ENCODE peak calls at places on chromosome 20, in seven cellular contexts. One of them, this sample, is unnamed.

GRCh38 chr20:58014628-58015315 is 213.7 kb downstream of the ANKRD60 start:
- DNase-seq in uterus: no peak
- DNase-seq in GM06990: no peak
- DNase-seq in fibroblast of mammary gland: no peak
- DNase-seq in sigmoid colon: no peak
- DNase-seq in fibroblast of the aortic adventitia: no peak
- DNase-seq in pancreas: no peak
- DNase-seq in this sample: no peak

GRCh38 chr20:51554538-51555165 is 12.1 kb upstream of the NFATC2 start:
- DNase-seq in GM06990: no peak
- DNase-seq in pancreas: no peak
- DNase-seq in fibroblast of mammary gland: peak
- DNase-seq in sigmoid colon: no peak
- DNase-seq in fibroblast of the aortic adventitia: peak
- DNase-seq in uterus: no peak
- DNase-seq in this sample: peak

GRCh38 chr20:62792940-62793756 is 3.1 kb upstream of the MRGBP start:
- DNase-seq in GM06990: no peak
- DNase-seq in sigmoid colon: no peak
- DNase-seq in uterus: no peak
- DNase-seq in fibroblast of the aortic adventitia: no peak
- DNase-seq in fibroblast of mammary gland: no peak
- DNase-seq in pancreas: peak
- DNase-seq in this sample: no peak

GRCh38 chr20:59217162-59217561 is 53.5 kb downstream of the ZNF831 start:
- DNase-seq in uterus: no peak
- DNase-seq in pancreas: no peak
- DNase-seq in fibroblast of mammary gland: no peak
- DNase-seq in sigmoid colon: no peak
- DNase-seq in GM06990: no peak
- DNase-seq in fibroblast of the aortic adventitia: no peak
- DNase-seq in this sample: peak

GRCh38 chr20:63699466-63700198 is 3.2 kb downstream of the TNFRSF6B start:
- DNase-seq in fibroblast of mammary gland: no peak
- DNase-seq in pancreas: no peak
- DNase-seq in GM06990: no peak
- DNase-seq in sigmoid colon: peak
- DNase-seq in uterus: peak
- DNase-seq in fibroblast of the aortic adventitia: no peak
- DNase-seq in this sample: no peak

GRCh38 chr20:41592516-41593192 is 25.5 kb downstream of the CHD6 start:
- DNase-seq in GM06990: no peak
- DNase-seq in sigmoid colon: no peak
- DNase-seq in fibroblast of mammary gland: no peak
- DNase-seq in uterus: no peak
- DNase-seq in fibroblast of the aortic adventitia: no peak
- DNase-seq in pancreas: no peak
- DNase-seq in this sample: no peak

GRCh38 chr20:51386586-51386985 is 155.9 kb downstream of the NFATC2 start:
- DNase-seq in pancreas: no peak
- DNase-seq in GM06990: no peak
- DNase-seq in fibroblast of mammary gland: no peak
- DNase-seq in uterus: no peak
- DNase-seq in sigmoid colon: peak
- DNase-seq in fibroblast of the aortic adventitia: no peak
- DNase-seq in this sample: no peak

GRCh38 chr20:17611540-17612286 is 41.8 kb downstream of the DSTN start:
- DNase-seq in uterus: no peak
- DNase-seq in fibroblast of the aortic adventitia: peak
- DNase-seq in pancreas: peak
- DNase-seq in GM06990: no peak
- DNase-seq in fibroblast of mammary gland: peak
- DNase-seq in sigmoid colon: peak
- DNase-seq in this sample: peak

GRCh38 chr20:23282546-23282945 is 68.0 kb upstream of the NXT1 start:
- DNase-seq in GM06990: no peak
- DNase-seq in fibroblast of the aortic adventitia: no peak
- DNase-seq in pancreas: no peak
- DNase-seq in fibroblast of mammary gland: no peak
- DNase-seq in uterus: no peak
- DNase-seq in sigmoid colon: no peak
- DNase-seq in this sample: no peak

GRCh38 chr20:23659989-23660837 is 22.5 kb upstream of the CST3 start:
- DNase-seq in fibroblast of mammary gland: peak
- DNase-seq in fibroblast of the aortic adventitia: peak
- DNase-seq in pancreas: no peak
- DNase-seq in sigmoid colon: peak
- DNase-seq in uterus: no peak
- DNase-seq in GM06990: no peak
- DNase-seq in this sample: peak

GRCh38 chr20:46715292-46715756 is 5.9 kb downstream of the SLC2A10 start:
- DNase-seq in fibroblast of the aortic adventitia: peak
- DNase-seq in fibroblast of mammary gland: peak
- DNase-seq in GM06990: no peak
- DNase-seq in pancreas: no peak
- DNase-seq in uterus: peak
- DNase-seq in sigmoid colon: peak
- DNase-seq in this sample: peak

GRCh38 chr20:46268662-46269061 is 39.6 kb downstream of the CDH22 start:
- DNase-seq in sigmoid colon: no peak
- DNase-seq in GM06990: no peak
- DNase-seq in fibroblast of the aortic adventitia: no peak
- DNase-seq in pancreas: no peak
- DNase-seq in uterus: no peak
- DNase-seq in fibroblast of mammary gland: no peak
- DNase-seq in this sample: no peak

GRCh38 chr20:10982692-10983091 is 308.9 kb upstream of the JAG1 start:
- DNase-seq in fibroblast of the aortic adventitia: peak
- DNase-seq in GM06990: no peak
- DNase-seq in pancreas: no peak
- DNase-seq in sigmoid colon: peak
- DNase-seq in uterus: peak
- DNase-seq in fibroblast of mammary gland: peak
- DNase-seq in this sample: peak

GRCh38 chr20:11275740-11276139 is 601.9 kb upstream of the JAG1 start:
- DNase-seq in sigmoid colon: no peak
- DNase-seq in uterus: no peak
- DNase-seq in fibroblast of the aortic adventitia: no peak
- DNase-seq in pancreas: no peak
- DNase-seq in fibroblast of mammary gland: no peak
- DNase-seq in GM06990: no peak
- DNase-seq in this sample: no peak

GRCh38 chr20:25860531-25861150 is 164.0 kb upstream of the ZNF337 start:
- DNase-seq in fibroblast of the aortic adventitia: no peak
- DNase-seq in GM06990: no peak
- DNase-seq in uterus: no peak
- DNase-seq in sigmoid colon: no peak
- DNase-seq in pancreas: peak
- DNase-seq in fibroblast of mammary gland: no peak
- DNase-seq in this sample: no peak

GRCh38 chr20:57857969-57858368 is 148.2 kb upstream of the PMEPA1 start:
- DNase-seq in pancreas: no peak
- DNase-seq in fibroblast of the aortic adventitia: no peak
- DNase-seq in fibroblast of mammary gland: no peak
- DNase-seq in uterus: no peak
- DNase-seq in sigmoid colon: no peak
- DNase-seq in GM06990: no peak
- DNase-seq in this sample: no peak

GRCh38 chr20:3904224-3904623 is 15.0 kb downstream of the PANK2 start:
- DNase-seq in uterus: no peak
- DNase-seq in pancreas: no peak
- DNase-seq in GM06990: no peak
- DNase-seq in fibroblast of mammary gland: no peak
- DNase-seq in sigmoid colon: no peak
- DNase-seq in fibroblast of the aortic adventitia: no peak
- DNase-seq in this sample: no peak

GRCh38 chr20:23655551-23656211 is 17.9 kb upstream of the CST3 start:
- DNase-seq in uterus: peak
- DNase-seq in fibroblast of mammary gland: no peak
- DNase-seq in pancreas: no peak
- DNase-seq in sigmoid colon: peak
- DNase-seq in GM06990: no peak
- DNase-seq in fibroblast of the aortic adventitia: peak
- DNase-seq in this sample: peak

GRCh38 chr20:47681977-47682812 is 103.1 kb downstream of the SULF2 start:
- DNase-seq in fibroblast of the aortic adventitia: peak
- DNase-seq in fibroblast of mammary gland: peak
- DNase-seq in pancreas: no peak
- DNase-seq in uterus: peak
- DNase-seq in sigmoid colon: peak
- DNase-seq in GM06990: no peak
- DNase-seq in this sample: peak

GRCh38 chr20:22101606-22102005 is 396.1 kb downstream of the PAX1 start:
- DNase-seq in GM06990: no peak
- DNase-seq in fibroblast of mammary gland: no peak
- DNase-seq in fibroblast of the aortic adventitia: no peak
- DNase-seq in uterus: no peak
- DNase-seq in sigmoid colon: no peak
- DNase-seq in pancreas: no peak
- DNase-seq in this sample: no peak

GRCh38 chr20:22106308-22106938 is 401.0 kb downstream of the PAX1 start:
- DNase-seq in pancreas: no peak
- DNase-seq in fibroblast of mammary gland: peak
- DNase-seq in fibroblast of the aortic adventitia: peak
- DNase-seq in GM06990: no peak
- DNase-seq in sigmoid colon: no peak
- DNase-seq in uterus: no peak
- DNase-seq in this sample: peak
- TF ChIP-seq CTCF in pancreas: peak
- TF ChIP-seq CTCF in fibroblast of mammary gland: peak
- TF ChIP-seq CTCF in fibroblast of the aortic adventitia: peak
- TF ChIP-seq CTCF in GM06990: peak
- TF ChIP-seq CTCF in sigmoid colon: peak
- TF ChIP-seq CTCF in uterus: peak
- TF ChIP-seq CTCF in this sample: peak

DNA sequence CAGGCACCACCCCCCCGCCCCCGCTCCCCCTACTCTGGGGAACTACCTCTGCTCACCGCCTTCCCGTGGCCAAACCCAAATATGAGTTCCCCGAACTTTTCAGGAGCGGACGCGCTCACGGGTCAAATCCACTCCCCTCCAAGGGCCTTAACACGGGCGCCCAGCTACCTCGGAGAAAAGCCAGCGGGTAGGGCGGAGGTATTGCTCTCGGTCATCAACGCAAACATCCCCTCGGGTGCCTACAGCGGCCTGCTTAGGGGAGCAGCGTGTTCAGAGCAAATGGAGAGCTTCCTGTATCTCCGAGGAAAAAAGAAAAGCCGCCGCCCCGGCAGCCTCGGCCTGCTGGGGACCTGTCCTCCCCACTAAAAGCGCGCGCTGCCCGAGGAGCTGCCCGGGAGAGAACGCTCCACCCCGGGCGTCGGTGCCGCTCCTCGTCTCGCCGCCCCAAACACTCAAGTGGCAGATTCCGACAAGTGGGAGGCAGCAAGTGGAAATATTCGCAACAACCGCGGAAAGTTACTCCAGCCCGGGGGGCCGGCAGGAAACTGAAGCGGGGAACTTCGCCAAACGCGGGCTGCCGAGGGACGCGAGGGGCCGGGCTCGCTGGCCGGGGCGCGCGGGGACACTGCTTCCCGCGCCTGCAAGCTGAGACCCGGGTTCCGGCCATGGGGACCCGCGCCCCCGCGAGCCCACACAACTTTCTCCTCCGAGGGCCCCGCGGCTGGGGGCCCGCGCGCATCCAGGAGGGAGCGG is 669 bp downstream of the PTPRT start:
- DNase-seq in pancreas: no peak
- DNase-seq in fibroblast of the aortic adventitia: no peak
- DNase-seq in fibroblast of mammary gland: no peak
- DNase-seq in sigmoid colon: no peak
- DNase-seq in GM06990: no peak
- DNase-seq in uterus: no peak
- DNase-seq in this sample: no peak
- H3K4me3 ChIP-seq in pancreas: no peak
- H3K4me3 ChIP-seq in fibroblast of the aortic adventitia: no peak
- H3K4me3 ChIP-seq in fibroblast of mammary gland: no peak
- H3K4me3 ChIP-seq in sigmoid colon: no peak
- H3K4me3 ChIP-seq in GM06990: no peak
- H3K4me3 ChIP-seq in uterus: no peak
- H3K4me3 ChIP-seq in this sample: no peak

DNA sequence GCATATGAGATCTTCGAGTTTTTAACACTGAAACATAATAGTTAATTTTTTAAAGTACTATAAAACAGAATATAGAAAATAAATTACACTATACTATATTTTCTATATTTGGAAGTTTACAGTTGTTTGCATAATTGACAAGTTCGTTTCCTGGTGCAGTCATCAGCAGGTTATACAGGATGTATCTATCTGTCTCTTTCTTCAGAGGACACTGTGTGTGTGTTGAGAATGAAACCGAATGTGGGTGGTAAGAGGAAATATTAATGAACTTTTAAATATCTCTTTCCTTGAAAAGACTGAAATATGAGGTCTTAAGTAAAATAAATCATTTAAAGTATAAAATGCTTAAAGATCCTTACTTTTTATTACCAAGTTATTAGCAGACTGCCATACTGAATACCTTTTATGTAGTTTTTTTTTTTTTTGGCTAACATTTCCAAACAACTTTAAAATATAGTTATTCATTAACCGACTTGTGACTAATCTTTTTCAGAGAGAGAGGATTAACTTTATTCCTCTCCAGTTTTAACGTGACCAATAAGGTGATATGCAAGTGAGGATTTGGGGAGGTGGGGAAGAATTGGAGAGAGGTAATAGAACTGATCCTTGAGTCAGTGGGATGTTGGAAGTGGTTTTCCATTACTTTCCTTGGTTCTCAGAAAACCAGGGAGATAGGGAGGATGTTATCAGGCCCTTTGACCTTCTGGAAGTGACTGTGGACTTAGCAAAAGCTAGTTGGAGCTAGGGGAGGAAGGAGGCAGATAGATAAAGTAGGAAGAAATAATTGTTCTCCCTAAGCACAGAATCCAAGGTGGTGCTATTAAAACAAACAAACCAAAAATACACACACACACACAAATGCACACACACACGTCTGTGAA is 380.0 kb upstream of the FLRT3 start:
- DNase-seq in GM06990: no peak
- DNase-seq in fibroblast of mammary gland: no peak
- DNase-seq in sigmoid colon: no peak
- DNase-seq in fibroblast of the aortic adventitia: no peak
- DNase-seq in uterus: no peak
- DNase-seq in pancreas: no peak
- DNase-seq in this sample: no peak
- TF ChIP-seq CTCF in GM06990: no peak
- TF ChIP-seq CTCF in fibroblast of mammary gland: no peak
- TF ChIP-seq CTCF in sigmoid colon: no peak
- TF ChIP-seq CTCF in fibroblast of the aortic adventitia: no peak
- TF ChIP-seq CTCF in uterus: no peak
- TF ChIP-seq CTCF in pancreas: no peak
- TF ChIP-seq CTCF in this sample: no peak

DNA sequence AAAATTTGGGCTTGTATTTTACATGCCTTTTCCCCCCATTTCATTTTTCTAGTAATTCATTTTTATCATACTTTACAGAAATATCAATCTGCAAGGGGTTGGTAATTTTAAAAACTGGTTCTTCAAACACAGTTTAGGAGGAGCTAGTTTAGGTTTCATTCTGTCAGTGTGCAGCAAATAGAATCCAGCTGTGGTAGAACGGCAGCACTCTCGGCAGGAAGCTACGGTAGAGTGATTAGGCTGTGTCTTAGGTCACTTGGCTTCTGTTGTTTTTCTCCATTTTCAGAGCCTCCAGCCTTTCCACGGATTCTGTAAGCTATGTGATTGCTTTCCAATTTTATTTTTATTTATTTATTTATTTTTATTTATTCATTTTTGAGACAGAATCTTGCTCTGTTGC is 32.7 kb downstream of the TLDC2 start:
- DNase-seq in pancreas: no peak
- DNase-seq in fibroblast of the aortic adventitia: no peak
- DNase-seq in sigmoid colon: no peak
- DNase-seq in fibroblast of mammary gland: no peak
- DNase-seq in GM06990: no peak
- DNase-seq in uterus: no peak
- DNase-seq in this sample: peak
- H3K4me3 ChIP-seq in pancreas: no peak
- H3K4me3 ChIP-seq in fibroblast of the aortic adventitia: no peak
- H3K4me3 ChIP-seq in sigmoid colon: no peak
- H3K4me3 ChIP-seq in fibroblast of mammary gland: no peak
- H3K4me3 ChIP-seq in GM06990: no peak
- H3K4me3 ChIP-seq in uterus: no peak
- H3K4me3 ChIP-seq in this sample: no peak

This sample was measured in AG10803.